ENCODE peak calls at places on chromosomes 5 and 9, in seven cellular contexts. One of them, this sample, is unnamed.
A peak's percentile ranks its signal among the peaks of the same experiment; 100 is the strongest.

GRCh38 chr5:112762113-112762810 is 24.6 kb downstream of the APC start:
- DNase-seq in H1: no peak
- DNase-seq in HepG2: no peak
- DNase-seq in HCT116: no peak
- DNase-seq in GM12878: no peak
- DNase-seq in SK-N-SH: no peak
- DNase-seq in K562: no peak
- DNase-seq in this sample: no peak

GRCh38 chr5:65070026-65070425 is 301.3 kb downstream of the CWC27 start:
- DNase-seq in H1: no peak
- DNase-seq in HepG2: no peak
- DNase-seq in HCT116: no peak
- DNase-seq in GM12878: no peak
- DNase-seq in SK-N-SH: no peak
- DNase-seq in K562: no peak
- DNase-seq in this sample: no peak

GRCh38 chr5:123496892-123497291 is 15.1 kb upstream of the CSNK1G3 start:
- DNase-seq in H1: no peak
- DNase-seq in HepG2: no peak
- DNase-seq in HCT116: no peak
- DNase-seq in GM12878: no peak
- DNase-seq in SK-N-SH: no peak
- DNase-seq in K562: peak; percentile 13
- DNase-seq in this sample: no peak

GRCh38 chr5:37889612-37890317 is 49.9 kb upstream of the GDNF start:
- DNase-seq in H1: no peak
- DNase-seq in HepG2: no peak
- DNase-seq in HCT116: peak; percentile 18
- DNase-seq in GM12878: no peak
- DNase-seq in SK-N-SH: no peak
- DNase-seq in K562: no peak
- DNase-seq in this sample: no peak

GRCh38 chr5:1113805-1114586 is 2.1 kb upstream of the SLC12A7 start:
- DNase-seq in H1: no peak
- DNase-seq in HepG2: no peak
- DNase-seq in HCT116: no peak
- DNase-seq in GM12878: no peak
- DNase-seq in SK-N-SH: no peak
- DNase-seq in K562: no peak
- DNase-seq in this sample: no peak

GRCh38 chr9:74025402-74025894 is 471.7 kb upstream of the RORB start:
- DNase-seq in H1: no peak
- DNase-seq in HepG2: peak; percentile 96
- DNase-seq in HCT116: no peak
- DNase-seq in GM12878: no peak
- DNase-seq in SK-N-SH: no peak
- DNase-seq in K562: no peak
- DNase-seq in this sample: no peak

GRCh38 chr5:172114875-172115422 is 73.1 kb downstream of the STK10 start:
- DNase-seq in H1: no peak
- DNase-seq in HepG2: no peak
- DNase-seq in HCT116: no peak
- DNase-seq in GM12878: peak; percentile 93
- DNase-seq in SK-N-SH: no peak
- DNase-seq in K562: no peak
- DNase-seq in this sample: no peak

GRCh38 chr9:5336683-5337082 is 3.0 kb downstream of the RLN1 start:
- DNase-seq in H1: no peak
- DNase-seq in HepG2: no peak
- DNase-seq in HCT116: no peak
- DNase-seq in GM12878: no peak
- DNase-seq in SK-N-SH: no peak
- DNase-seq in K562: no peak
- DNase-seq in this sample: no peak

GRCh38 chr9:78533500-78533899 is 236.6 kb downstream of the PSAT1 start:
- DNase-seq in H1: no peak
- DNase-seq in HepG2: no peak
- DNase-seq in HCT116: no peak
- DNase-seq in GM12878: no peak
- DNase-seq in SK-N-SH: no peak
- DNase-seq in K562: no peak
- DNase-seq in this sample: no peak

GRCh38 chr5:26492835-26493459 is 545.4 kb downstream of the CDH9 start:
- DNase-seq in H1: no peak
- DNase-seq in HepG2: no peak
- DNase-seq in HCT116: no peak
- DNase-seq in GM12878: no peak
- DNase-seq in SK-N-SH: no peak
- DNase-seq in K562: no peak
- DNase-seq in this sample: no peak

GRCh38 chr9:22165144-22165543 is 156.0 kb upstream of the CDKN2B start:
- DNase-seq in H1: no peak
- DNase-seq in HepG2: no peak
- DNase-seq in HCT116: no peak
- DNase-seq in GM12878: no peak
- DNase-seq in SK-N-SH: no peak
- DNase-seq in K562: no peak
- DNase-seq in this sample: no peak

GRCh38 chr5:67431191-67431590 is 234.6 kb upstream of the CD180 start:
- DNase-seq in H1: no peak
- DNase-seq in HepG2: no peak
- DNase-seq in HCT116: no peak
- DNase-seq in GM12878: no peak
- DNase-seq in SK-N-SH: no peak
- DNase-seq in K562: no peak
- DNase-seq in this sample: no peak

GRCh38 chr9:135884328-135885035 is 22.9 kb downstream of the CAMSAP1 start:
- DNase-seq in H1: no peak
- DNase-seq in HepG2: peak; percentile 30
- DNase-seq in HCT116: no peak
- DNase-seq in GM12878: no peak
- DNase-seq in SK-N-SH: no peak
- DNase-seq in K562: no peak
- DNase-seq in this sample: no peak

GRCh38 chr9:32161720-32162119 is 222.7 kb upstream of the ACO1 start:
- DNase-seq in H1: no peak
- DNase-seq in HepG2: no peak
- DNase-seq in HCT116: no peak
- DNase-seq in GM12878: no peak
- DNase-seq in SK-N-SH: no peak
- DNase-seq in K562: no peak
- DNase-seq in this sample: no peak

GRCh38 chr9:88814521-88815101 is 176.7 kb upstream of the S1PR3 start:
- DNase-seq in H1: peak; percentile 19
- DNase-seq in HepG2: no peak
- DNase-seq in HCT116: no peak
- DNase-seq in GM12878: no peak
- DNase-seq in SK-N-SH: peak; percentile 68
- DNase-seq in K562: no peak
- DNase-seq in this sample: no peak

GRCh38 chr9:33737811-33738606 is 57.4 kb upstream of the PRSS3 start:
- DNase-seq in H1: peak; percentile 65
- DNase-seq in HepG2: peak; percentile 56
- DNase-seq in HCT116: peak; percentile 64
- DNase-seq in GM12878: no peak
- DNase-seq in SK-N-SH: peak; percentile 59
- DNase-seq in K562: peak; percentile 56
- DNase-seq in this sample: peak; percentile 16

GRCh38 chr5:93705896-93706295 is 35.5 kb downstream of the POU5F2 start:
- DNase-seq in H1: no peak
- DNase-seq in HepG2: no peak
- DNase-seq in HCT116: no peak
- DNase-seq in GM12878: no peak
- DNase-seq in SK-N-SH: no peak
- DNase-seq in K562: no peak
- DNase-seq in this sample: no peak

GRCh38 chr5:161535762-161536161 is 10.8 kb downstream of the GABRB2 start:
- DNase-seq in H1: no peak
- DNase-seq in HepG2: no peak
- DNase-seq in HCT116: no peak
- DNase-seq in GM12878: no peak
- DNase-seq in SK-N-SH: no peak
- DNase-seq in K562: no peak
- DNase-seq in this sample: no peak

GRCh38 chr5:21810737-21811316 is 1042.3 kb downstream of the CDH12 start:
- DNase-seq in H1: no peak
- DNase-seq in HepG2: peak; percentile 8
- DNase-seq in HCT116: no peak
- DNase-seq in GM12878: no peak
- DNase-seq in SK-N-SH: no peak
- DNase-seq in K562: peak; percentile 4
- DNase-seq in this sample: peak; percentile 40

GRCh38 chr5:119385136-119386128 is 29.6 kb downstream of the TNFAIP8 start:
- DNase-seq in H1: no peak
- DNase-seq in HepG2: no peak
- DNase-seq in HCT116: no peak
- DNase-seq in GM12878: no peak
- DNase-seq in SK-N-SH: no peak
- DNase-seq in K562: peak; percentile 34
- DNase-seq in this sample: no peak
- TF ChIP-seq JUND in H1: no peak
- TF ChIP-seq JUND in HepG2: no peak
- TF ChIP-seq JUND in HCT116: no peak
- TF ChIP-seq JUND in GM12878: no peak
- TF ChIP-seq JUND in SK-N-SH: no peak
- TF ChIP-seq JUND in K562: no peak
- TF ChIP-seq JUND in this sample: no peak

GRCh38 chr9:127792417-127793031 is 6.7 kb downstream of the CDK9 start:
- DNase-seq in H1: no peak
- DNase-seq in HepG2: no peak
- DNase-seq in HCT116: no peak
- DNase-seq in GM12878: no peak
- DNase-seq in SK-N-SH: no peak
- DNase-seq in K562: no peak
- DNase-seq in this sample: no peak

GRCh38 chr9:127793093-127793708 is 7.4 kb downstream of the CDK9 start:
- DNase-seq in H1: no peak
- DNase-seq in HepG2: no peak
- DNase-seq in HCT116: no peak
- DNase-seq in GM12878: no peak
- DNase-seq in SK-N-SH: no peak
- DNase-seq in K562: peak; percentile 15
- DNase-seq in this sample: no peak

GRCh38 chr9:127794001-127794791 is 8.4 kb downstream of the CDK9 start:
- DNase-seq in H1: no peak
- DNase-seq in HepG2: no peak
- DNase-seq in HCT116: no peak
- DNase-seq in GM12878: no peak
- DNase-seq in SK-N-SH: no peak
- DNase-seq in K562: peak; percentile 46
- DNase-seq in this sample: no peak

GRCh38 chr9:127796899-127797370 is 5.7 kb upstream of the FPGS start:
- DNase-seq in H1: no peak
- DNase-seq in HepG2: no peak
- DNase-seq in HCT116: no peak
- DNase-seq in GM12878: no peak
- DNase-seq in SK-N-SH: no peak
- DNase-seq in K562: no peak
- DNase-seq in this sample: no peak

DNA sequence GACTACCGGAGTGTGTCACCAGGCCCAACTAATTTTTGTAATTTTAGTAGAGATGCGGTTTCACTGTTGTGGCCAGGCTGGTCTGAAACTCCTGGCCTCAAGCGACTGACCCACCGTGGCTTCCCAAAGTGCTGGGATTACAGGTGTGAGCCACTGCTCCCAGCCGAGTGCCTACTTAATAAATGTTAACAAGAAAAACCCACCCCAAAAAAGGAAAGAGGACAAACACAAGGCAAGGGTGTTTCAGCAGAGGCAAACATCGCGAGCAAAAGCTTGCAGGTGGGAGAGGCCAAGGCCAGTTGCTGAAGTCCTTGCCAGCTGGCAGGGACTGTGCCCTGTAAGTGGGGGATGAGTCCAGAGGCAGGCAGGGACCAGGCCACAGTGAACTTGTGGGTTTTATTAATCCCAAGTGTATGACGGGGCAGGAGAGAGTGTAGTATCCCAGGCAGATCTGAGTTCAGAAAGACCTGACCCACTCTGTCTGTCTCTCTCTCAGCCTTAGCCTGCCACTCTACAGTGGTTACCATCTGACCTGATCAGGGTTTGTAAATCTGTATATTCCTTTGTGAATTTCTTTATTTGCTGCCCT is 6.4 kb upstream of the FPGS start:
- DNase-seq in H1: no peak
- DNase-seq in HepG2: peak; percentile 47
- DNase-seq in HCT116: no peak
- DNase-seq in GM12878: no peak
- DNase-seq in SK-N-SH: no peak
- DNase-seq in K562: no peak
- DNase-seq in this sample: peak; percentile 47
- TF ChIP-seq JUND in H1: no peak
- TF ChIP-seq JUND in HepG2: no peak
- TF ChIP-seq JUND in HCT116: no peak
- TF ChIP-seq JUND in GM12878: no peak
- TF ChIP-seq JUND in SK-N-SH: no peak
- TF ChIP-seq JUND in K562: no peak
- TF ChIP-seq JUND in this sample: no peak

DNA sequence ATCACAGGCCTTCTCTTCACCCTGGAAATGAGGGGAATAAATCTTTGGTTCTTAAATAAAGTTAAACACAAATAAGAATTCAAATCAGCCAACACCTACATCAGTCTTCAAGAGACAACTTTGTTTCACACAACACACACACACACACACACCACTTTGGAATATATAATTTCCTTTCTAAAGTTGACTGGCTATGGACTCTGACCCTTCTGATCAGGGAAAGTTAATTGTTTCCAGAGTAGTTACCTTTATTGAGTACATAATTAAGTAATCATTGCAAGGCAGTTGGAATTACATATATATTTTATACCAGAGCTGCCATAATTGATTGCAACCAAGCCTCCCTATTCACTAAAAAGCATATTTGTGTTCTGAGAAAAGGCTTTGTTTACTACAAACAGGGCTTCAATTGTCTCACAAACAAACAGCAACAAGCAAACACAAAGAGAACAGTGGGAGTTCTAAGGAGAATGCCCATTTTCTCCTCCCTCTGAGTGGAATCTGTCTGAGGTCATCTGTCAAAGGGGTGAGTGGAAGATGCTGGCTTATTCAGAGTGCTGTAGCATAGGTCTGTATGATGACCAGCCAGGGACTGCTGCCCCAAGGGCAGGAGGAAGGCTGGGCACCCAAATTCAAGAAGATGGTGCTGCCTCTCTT is 136.6 kb downstream of the SEMA6A start:
- DNase-seq in H1: no peak
- DNase-seq in HepG2: no peak
- DNase-seq in HCT116: no peak
- DNase-seq in GM12878: no peak
- DNase-seq in SK-N-SH: no peak
- DNase-seq in K562: no peak
- DNase-seq in this sample: no peak
- TF ChIP-seq JUND in H1: peak; percentile 55
- TF ChIP-seq JUND in HepG2: no peak
- TF ChIP-seq JUND in HCT116: no peak
- TF ChIP-seq JUND in GM12878: no peak
- TF ChIP-seq JUND in SK-N-SH: no peak
- TF ChIP-seq JUND in K562: no peak
- TF ChIP-seq JUND in this sample: no peak

DNA sequence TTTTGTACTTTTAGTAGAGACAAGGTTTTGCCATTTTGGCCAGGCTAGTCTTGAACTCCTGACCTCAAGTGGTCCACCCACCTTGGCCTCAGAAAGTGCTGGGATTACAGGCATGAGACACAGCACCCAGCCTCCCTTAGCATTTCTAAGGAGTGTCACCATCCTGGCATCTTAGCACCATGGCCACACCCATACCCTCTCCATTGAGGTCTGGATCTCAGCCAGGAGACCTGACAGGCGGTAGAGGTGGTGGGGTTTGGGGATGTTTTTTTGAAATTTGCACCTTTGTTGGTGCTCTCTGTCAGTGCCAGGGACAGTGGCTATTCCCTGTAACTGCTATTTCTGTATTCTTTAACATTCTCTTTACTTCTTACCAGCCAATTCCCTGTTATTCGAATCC is 72.5 kb downstream of the TRIM36 start:
- DNase-seq in H1: no peak
- DNase-seq in HepG2: no peak
- DNase-seq in HCT116: no peak
- DNase-seq in GM12878: no peak
- DNase-seq in SK-N-SH: no peak
- DNase-seq in K562: no peak
- DNase-seq in this sample: no peak
- TF ChIP-seq JUND in H1: no peak
- TF ChIP-seq JUND in HepG2: no peak
- TF ChIP-seq JUND in HCT116: no peak
- TF ChIP-seq JUND in GM12878: no peak
- TF ChIP-seq JUND in SK-N-SH: no peak
- TF ChIP-seq JUND in K562: no peak
- TF ChIP-seq JUND in this sample: no peak

This sample was measured in T47D.